ENCODE peak calls at places on chromosomes 6 and 20, in four cellular contexts. R is Kasumi-1, Y is heart left ventricle, C is NCI-H1436. H is an unnamed sample.

GRCh38 chr6:108874470-108875160 is 26.4 kb downstream of the ARMC2 start:
- DNase-seq in Y (no peak), C (no peak), R (peak; percentile 19), H (no peak)

GRCh38 chr6:159969921-159970320 is 1.0 kb downstream of the IGF2R start:
- DNase-seq in Y (peak; percentile 58), C (no peak), R (peak; percentile 21), H (peak; percentile 49)

GRCh38 chr6:158737710-158738615 is 81.2 kb downstream of the EZR start:
- DNase-seq in C (no peak), Y (no peak), R (no peak), H (peak; percentile 38)

GRCh38 chr6:44267252-44267651 is 1.9 kb upstream of the NFKBIE start:
- DNase-seq in R (no peak), C (no peak), Y (no peak), H (no peak)

GRCh38 chr6:158706369-158706982 is 56.6 kb downstream of the SYTL3 start:
- DNase-seq in Y (peak; percentile 53), R (peak; percentile 29), C (no peak), H (peak; percentile 64)

GRCh38 chr6:145372671-145373123 is 362.6 kb downstream of the EPM2A start:
- DNase-seq in C (no peak), R (no peak), Y (peak; percentile 70), H (no peak)

GRCh38 chr6:52089758-52090348 is 2.4 kb upstream of the PKHD1 start:
- DNase-seq in Y (no peak), R (no peak), C (no peak), H (no peak)

GRCh38 chr6:139135578-139136545 is 982 bp downstream of the HECA start:
- DNase-seq in R (peak; percentile 59), C (no peak), Y (peak; percentile 82), H (peak; percentile 27)

GRCh38 chr20:31868853-31869672 is 1.3 kb downstream of the DUSP15 start:
- DNase-seq in R (no peak), Y (no peak), C (no peak), H (no peak)

GRCh38 chr20:61516398-61517208 is 264.5 kb downstream of the CDH4 start:
- DNase-seq in Y (peak; percentile 40), C (no peak), R (no peak), H (no peak)

GRCh38 chr6:169920359-169921020 is 169.1 kb downstream of the ERMARD start:
- DNase-seq in C (no peak), R (no peak), Y (no peak), H (no peak)

GRCh38 chr20:17992847-17993508 is 24.2 kb downstream of the MGME1 start:
- DNase-seq in R (no peak), Y (no peak), C (peak; percentile 28), H (no peak)

H was measured in BE2C.